ENCODE peak calls at places on chromosomes 4 and X, in nine cellular contexts. B is IMR-90; H is activated CD8-positive, alpha-beta memory T cell treated with anti-CD3 and anti-CD28 coated beads for 24 hours; Z is mammary epithelial cell; L is brain microvascular endothelial cell; Y is NCI-H2029; S is lower lobe of right lung; Q is left colon; I is NCI-H1417. X is an unnamed sample.

GRCh38 chr4:125323547-125324100 is 8.9 kb downstream of the FAT4 start:
- DNase-seq in B (peak), H (no peak), Z (peak), L (peak), Y (no peak), S (no peak), Q (no peak), I (no peak), X (no peak)

GRCh38 chr4:20615492-20616136 is 84.6 kb upstream of the PACRGL start:
- DNase-seq in B (no peak), H (no peak), Z (peak), L (no peak), Y (no peak), S (no peak), Q (no peak), I (no peak), X (peak)

GRCh38 chr4:151667025-151667424 is 93.8 kb downstream of the GATB start:
- DNase-seq in B (peak), H (no peak), Z (no peak), L (no peak), Y (no peak), S (no peak), Q (no peak), I (no peak), X (no peak)

GRCh38 chrX:43002526-43003203 is 224.7 kb upstream of the PPP1R2C start:
- DNase-seq in B (no peak), H (no peak), Z (no peak), L (no peak), Y (no peak), S (no peak), Q (no peak), I (no peak), X (no peak)

GRCh38 chrX:34918856-34919255 is 23.7 kb upstream of the FAM47B start:
- DNase-seq in B (peak), H (no peak), Z (peak), L (peak), Y (no peak), S (no peak), Q (no peak), I (no peak), X (peak)

GRCh38 chr4:181909368-181909767 is 333.8 kb upstream of the TENM3 start:
- DNase-seq in B (peak), H (no peak), Z (peak), L (peak), Y (no peak), S (no peak), Q (no peak), I (no peak), X (no peak)

GRCh38 chr4:17535906-17536305 is 20.9 kb downstream of the CLRN2 start:
- DNase-seq in B (no peak), H (no peak), Z (no peak), L (no peak), Y (no peak), S (no peak), Q (no peak), I (no peak), X (no peak)

GRCh38 chr4:157768419-157768818 is 404.4 kb downstream of the GASK1B start:
- DNase-seq in B (no peak), H (no peak), Z (no peak), L (no peak), Y (no peak), S (no peak), Q (no peak), I (no peak), X (no peak)

GRCh38 chr4:125833-126232 is 1.5 kb downstream of the ZNF718 start:
- DNase-seq in B (no peak), H (no peak), Z (peak), L (no peak), Y (no peak), S (no peak), Q (no peak), I (no peak), X (no peak)

GRCh38 chr4:41418444-41418843 is 119.5 kb upstream of the LIMCH1 start:
- DNase-seq in B (peak), H (no peak), Z (peak), L (no peak), Y (no peak), S (no peak), Q (no peak), I (no peak), X (no peak)

X was measured in H54.